ENCODE peak calls at places on chromosomes 16 and 17, in seven cellular contexts. One of them, this sample, is unnamed.

GRCh38 chr17:38466346-38467315 is 38.4 kb downstream of the ARHGAP23 start:
- DNase-seq in activated B cell treated with CpG ODN at 0.5 μM for 24 hours: no peak
- DNase-seq in GM23338: no peak
- DNase-seq in sigmoid colon: no peak
- DNase-seq in BJ: no peak
- DNase-seq in GM13977: peak
- DNase-seq in fibroblast of lung: no peak
- DNase-seq in this sample: peak

GRCh38 chr16:57795431-57795878 is 6.8 kb downstream of the KIFC3 start:
- DNase-seq in fibroblast of lung: peak
- DNase-seq in activated B cell treated with CpG ODN at 0.5 μM for 24 hours: no peak
- DNase-seq in sigmoid colon: peak
- DNase-seq in BJ: no peak
- DNase-seq in GM23338: peak
- DNase-seq in GM13977: peak
- DNase-seq in this sample: peak

GRCh38 chr17:57366558-57367351 is 110.4 kb downstream of the MSI2 start:
- DNase-seq in GM23338: no peak
- DNase-seq in sigmoid colon: no peak
- DNase-seq in BJ: no peak
- DNase-seq in fibroblast of lung: peak
- DNase-seq in activated B cell treated with CpG ODN at 0.5 μM for 24 hours: no peak
- DNase-seq in GM13977: no peak
- DNase-seq in this sample: no peak

GRCh38 chr17:8628609-8629169 is 1.8 kb downstream of the MYH10 start:
- DNase-seq in GM23338: no peak
- DNase-seq in activated B cell treated with CpG ODN at 0.5 μM for 24 hours: no peak
- DNase-seq in GM13977: no peak
- DNase-seq in sigmoid colon: no peak
- DNase-seq in fibroblast of lung: no peak
- DNase-seq in BJ: no peak
- DNase-seq in this sample: no peak

GRCh38 chr17:33511670-33512069 is 218.6 kb upstream of the ASIC2 start:
- DNase-seq in sigmoid colon: no peak
- DNase-seq in fibroblast of lung: no peak
- DNase-seq in GM23338: no peak
- DNase-seq in BJ: no peak
- DNase-seq in activated B cell treated with CpG ODN at 0.5 μM for 24 hours: no peak
- DNase-seq in GM13977: no peak
- DNase-seq in this sample: no peak

GRCh38 chr16:79390481-79391051 is 210.0 kb downstream of the MAF start:
- DNase-seq in GM23338: no peak
- DNase-seq in fibroblast of lung: no peak
- DNase-seq in sigmoid colon: no peak
- DNase-seq in BJ: no peak
- DNase-seq in GM13977: no peak
- DNase-seq in activated B cell treated with CpG ODN at 0.5 μM for 24 hours: no peak
- DNase-seq in this sample: no peak

GRCh38 chr17:16444258-16444886 is 29.0 kb downstream of the TRPV2 start:
- DNase-seq in GM13977: no peak
- DNase-seq in GM23338: no peak
- DNase-seq in fibroblast of lung: peak
- DNase-seq in BJ: no peak
- DNase-seq in sigmoid colon: no peak
- DNase-seq in activated B cell treated with CpG ODN at 0.5 μM for 24 hours: no peak
- DNase-seq in this sample: no peak

GRCh38 chr17:65573283-65573603 is 11.8 kb upstream of the AXIN2 start:
- DNase-seq in GM13977: no peak
- DNase-seq in BJ: no peak
- DNase-seq in sigmoid colon: no peak
- DNase-seq in GM23338: peak
- DNase-seq in activated B cell treated with CpG ODN at 0.5 μM for 24 hours: no peak
- DNase-seq in fibroblast of lung: no peak
- DNase-seq in this sample: no peak

GRCh38 chr16:12582696-12583095 is 221.0 kb downstream of the CPPED1 start:
- DNase-seq in GM23338: no peak
- DNase-seq in fibroblast of lung: no peak
- DNase-seq in GM13977: no peak
- DNase-seq in sigmoid colon: peak
- DNase-seq in BJ: no peak
- DNase-seq in activated B cell treated with CpG ODN at 0.5 μM for 24 hours: no peak
- DNase-seq in this sample: no peak

GRCh38 chr17:31248986-31249385 is 48.1 kb downstream of the OMG start:
- DNase-seq in BJ: peak
- DNase-seq in sigmoid colon: no peak
- DNase-seq in activated B cell treated with CpG ODN at 0.5 μM for 24 hours: no peak
- DNase-seq in GM23338: no peak
- DNase-seq in GM13977: no peak
- DNase-seq in fibroblast of lung: peak
- DNase-seq in this sample: no peak

GRCh38 chr17:3543453-3543852 is 14.2 kb downstream of the TRPV3 start:
- DNase-seq in BJ: no peak
- DNase-seq in fibroblast of lung: no peak
- DNase-seq in GM23338: no peak
- DNase-seq in activated B cell treated with CpG ODN at 0.5 μM for 24 hours: no peak
- DNase-seq in GM13977: no peak
- DNase-seq in sigmoid colon: no peak
- DNase-seq in this sample: no peak

GRCh38 chr17:32913593-32913992 is 14.4 kb upstream of the TMEM98 start:
- DNase-seq in GM23338: no peak
- DNase-seq in fibroblast of lung: no peak
- DNase-seq in BJ: no peak
- DNase-seq in GM13977: no peak
- DNase-seq in sigmoid colon: no peak
- DNase-seq in activated B cell treated with CpG ODN at 0.5 μM for 24 hours: no peak
- DNase-seq in this sample: no peak

GRCh38 chr16:77849640-77850258 is 61.4 kb downstream of the VAT1L start:
- DNase-seq in GM23338: no peak
- DNase-seq in GM13977: no peak
- DNase-seq in sigmoid colon: no peak
- DNase-seq in fibroblast of lung: no peak
- DNase-seq in BJ: no peak
- DNase-seq in activated B cell treated with CpG ODN at 0.5 μM for 24 hours: no peak
- DNase-seq in this sample: no peak

GRCh38 chr17:34218757-34219156 is 36.3 kb upstream of the CCL2 start:
- DNase-seq in GM23338: no peak
- DNase-seq in BJ: no peak
- DNase-seq in fibroblast of lung: no peak
- DNase-seq in sigmoid colon: no peak
- DNase-seq in GM13977: no peak
- DNase-seq in activated B cell treated with CpG ODN at 0.5 μM for 24 hours: no peak
- DNase-seq in this sample: no peak

GRCh38 chr17:80034977-80035686 is 540 bp downstream of the TBC1D16 start:
- DNase-seq in BJ: no peak
- DNase-seq in GM13977: peak
- DNase-seq in GM23338: peak
- DNase-seq in fibroblast of lung: peak
- DNase-seq in activated B cell treated with CpG ODN at 0.5 μM for 24 hours: no peak
- DNase-seq in sigmoid colon: no peak
- DNase-seq in this sample: peak

GRCh38 chr17:44759096-44759915 is 518 bp downstream of the ADAM11 start:
- DNase-seq in BJ: no peak
- DNase-seq in sigmoid colon: no peak
- DNase-seq in GM13977: peak
- DNase-seq in activated B cell treated with CpG ODN at 0.5 μM for 24 hours: no peak
- DNase-seq in fibroblast of lung: no peak
- DNase-seq in GM23338: no peak
- DNase-seq in this sample: no peak

GRCh38 chr17:79280010-79280409 is 205.4 kb downstream of the ENGASE start:
- DNase-seq in sigmoid colon: no peak
- DNase-seq in fibroblast of lung: no peak
- DNase-seq in activated B cell treated with CpG ODN at 0.5 μM for 24 hours: no peak
- DNase-seq in GM13977: no peak
- DNase-seq in GM23338: no peak
- DNase-seq in BJ: no peak
- DNase-seq in this sample: no peak

GRCh38 chr16:64687796-64688195 is 434.1 kb downstream of the CDH11 start:
- DNase-seq in fibroblast of lung: no peak
- DNase-seq in GM23338: no peak
- DNase-seq in BJ: no peak
- DNase-seq in sigmoid colon: no peak
- DNase-seq in GM13977: no peak
- DNase-seq in activated B cell treated with CpG ODN at 0.5 μM for 24 hours: no peak
- DNase-seq in this sample: no peak

GRCh38 chr17:17077861-17078732 is 35.8 kb downstream of the MPRIP start:
- DNase-seq in sigmoid colon: peak
- DNase-seq in fibroblast of lung: no peak
- DNase-seq in GM23338: no peak
- DNase-seq in GM13977: no peak
- DNase-seq in BJ: no peak
- DNase-seq in activated B cell treated with CpG ODN at 0.5 μM for 24 hours: no peak
- DNase-seq in this sample: no peak

GRCh38 chr16:57184890-57185445 is 871 bp downstream of the PSME3IP1 start:
- DNase-seq in GM23338: peak
- DNase-seq in fibroblast of lung: no peak
- DNase-seq in GM13977: no peak
- DNase-seq in sigmoid colon: no peak
- DNase-seq in BJ: no peak
- DNase-seq in activated B cell treated with CpG ODN at 0.5 μM for 24 hours: no peak
- DNase-seq in this sample: no peak

GRCh38 chr16:87235810-87236515 is 81.2 kb downstream of the C16orf95 start:
- DNase-seq in BJ: no peak
- DNase-seq in GM13977: no peak
- DNase-seq in fibroblast of lung: no peak
- DNase-seq in activated B cell treated with CpG ODN at 0.5 μM for 24 hours: no peak
- DNase-seq in sigmoid colon: no peak
- DNase-seq in GM23338: peak
- DNase-seq in this sample: no peak
- TF ChIP-seq CTCF in BJ: no peak
- TF ChIP-seq CTCF in GM13977: no peak
- TF ChIP-seq CTCF in fibroblast of lung: no peak
- TF ChIP-seq CTCF in activated B cell treated with CpG ODN at 0.5 μM for 24 hours: no peak
- TF ChIP-seq CTCF in sigmoid colon: no peak
- TF ChIP-seq CTCF in GM23338: peak
- TF ChIP-seq CTCF in this sample: no peak

DNA sequence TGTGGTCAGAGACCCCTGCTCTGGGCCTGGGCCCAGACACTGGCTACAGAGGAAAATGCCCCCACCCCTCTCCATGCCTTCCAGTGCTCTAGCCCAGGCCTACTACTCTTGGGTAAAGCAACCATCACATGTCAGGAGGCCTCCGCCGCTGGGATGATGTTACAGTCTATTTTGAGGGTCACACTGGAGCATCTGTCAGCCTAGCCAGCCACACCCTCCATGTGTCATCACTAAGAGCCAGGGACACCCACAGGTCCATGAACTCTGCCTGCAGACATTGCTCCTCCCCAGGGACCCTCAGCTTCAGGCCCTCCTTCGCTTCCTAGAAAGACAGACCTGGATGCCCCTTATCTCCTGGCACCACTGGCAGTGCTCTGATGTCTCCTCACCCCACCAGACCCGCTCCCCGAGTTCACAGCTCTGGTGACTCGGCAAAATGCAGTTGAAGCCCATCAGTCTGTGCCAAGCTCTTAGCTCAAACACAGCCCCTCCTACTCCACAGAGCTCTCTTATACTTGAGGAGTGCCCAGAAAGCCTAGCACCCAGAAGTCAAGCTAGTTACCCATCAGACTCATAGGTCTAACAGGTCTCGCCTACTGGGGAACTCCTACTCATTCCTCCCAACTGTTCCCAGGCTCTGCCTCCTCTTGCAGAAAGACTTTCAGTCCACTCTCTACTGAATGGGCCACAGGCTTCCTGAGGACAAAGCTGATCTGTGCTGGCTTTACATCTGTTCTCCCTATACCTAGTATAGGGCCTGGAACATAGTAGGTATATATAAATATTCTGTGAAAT is 5.9 kb downstream of the RANBP10 start:
- DNase-seq in BJ: no peak
- DNase-seq in activated B cell treated with CpG ODN at 0.5 μM for 24 hours: no peak
- DNase-seq in fibroblast of lung: no peak
- DNase-seq in sigmoid colon: no peak
- DNase-seq in GM23338: no peak
- DNase-seq in GM13977: no peak
- DNase-seq in this sample: peak
- TF ChIP-seq CTCF in BJ: no peak
- TF ChIP-seq CTCF in activated B cell treated with CpG ODN at 0.5 μM for 24 hours: no peak
- TF ChIP-seq CTCF in fibroblast of lung: no peak
- TF ChIP-seq CTCF in sigmoid colon: no peak
- TF ChIP-seq CTCF in GM23338: no peak
- TF ChIP-seq CTCF in GM13977: no peak
- TF ChIP-seq CTCF in this sample: no peak

GRCh38 chr17:7242717-7243576 is 698 bp upstream of the GABARAP start:
- DNase-seq in BJ: no peak
- DNase-seq in sigmoid colon: peak
- DNase-seq in activated B cell treated with CpG ODN at 0.5 μM for 24 hours: peak
- DNase-seq in GM13977: peak
- DNase-seq in fibroblast of lung: peak
- DNase-seq in GM23338: peak
- DNase-seq in this sample: peak
- TF ChIP-seq CTCF in BJ: no peak
- TF ChIP-seq CTCF in sigmoid colon: no peak
- TF ChIP-seq CTCF in activated B cell treated with CpG ODN at 0.5 μM for 24 hours: no peak
- TF ChIP-seq CTCF in GM13977: peak
- TF ChIP-seq CTCF in fibroblast of lung: no peak
- TF ChIP-seq CTCF in GM23338: peak
- TF ChIP-seq CTCF in this sample: no peak

DNA sequence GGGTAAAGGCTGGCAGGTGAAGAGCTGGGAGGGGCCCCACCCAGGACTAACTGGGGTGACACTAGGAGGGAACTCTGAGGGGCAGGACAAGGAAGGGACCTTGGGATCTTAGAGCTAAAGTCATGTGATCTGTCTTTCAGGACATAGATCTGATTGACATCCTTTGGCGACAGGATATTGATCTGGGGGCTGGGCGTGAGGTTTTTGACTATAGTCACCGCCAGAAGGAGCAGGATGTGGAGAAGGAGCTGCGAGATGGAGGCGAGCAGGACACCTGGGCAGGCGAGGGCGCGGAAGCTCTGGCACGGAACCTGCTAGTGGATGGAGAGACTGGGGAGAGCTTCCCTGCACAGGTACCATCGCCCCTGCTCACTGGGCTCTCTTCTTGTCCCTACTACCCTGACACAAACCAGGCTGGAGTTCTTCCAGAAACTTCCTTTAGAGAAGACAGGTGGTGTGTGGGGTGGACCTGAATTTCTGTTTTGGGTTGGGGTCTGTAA is 8.1 kb downstream of the NFE2L1 start:
- DNase-seq in fibroblast of lung: no peak
- DNase-seq in GM23338: peak
- DNase-seq in BJ: no peak
- DNase-seq in sigmoid colon: no peak
- DNase-seq in GM13977: no peak
- DNase-seq in activated B cell treated with CpG ODN at 0.5 μM for 24 hours: no peak
- DNase-seq in this sample: no peak
- TF ChIP-seq CTCF in fibroblast of lung: no peak
- TF ChIP-seq CTCF in GM23338: no peak
- TF ChIP-seq CTCF in BJ: no peak
- TF ChIP-seq CTCF in sigmoid colon: no peak
- TF ChIP-seq CTCF in GM13977: no peak
- TF ChIP-seq CTCF in activated B cell treated with CpG ODN at 0.5 μM for 24 hours: no peak
- TF ChIP-seq CTCF in this sample: no peak

GRCh38 chr17:75785770-75786538 is 1.3 kb downstream of the UNK start:
- DNase-seq in activated B cell treated with CpG ODN at 0.5 μM for 24 hours: no peak
- DNase-seq in BJ: no peak
- DNase-seq in fibroblast of lung: peak
- DNase-seq in GM13977: no peak
- DNase-seq in sigmoid colon: peak
- DNase-seq in GM23338: no peak
- DNase-seq in this sample: no peak
- TF ChIP-seq CTCF in activated B cell treated with CpG ODN at 0.5 μM for 24 hours: no peak
- TF ChIP-seq CTCF in BJ: no peak
- TF ChIP-seq CTCF in fibroblast of lung: no peak
- TF ChIP-seq CTCF in GM13977: no peak
- TF ChIP-seq CTCF in sigmoid colon: no peak
- TF ChIP-seq CTCF in GM23338: no peak
- TF ChIP-seq CTCF in this sample: no peak